ENCODE peak calls at places on chromosomes 7 and 10, in six cellular contexts. P is AG04450, L is heart left ventricle, E is pancreas, J is endodermal cell, O is NAMALWA. N is an unnamed sample.

GRCh38 chr10:119505131-119505551 is 37.4 kb downstream of the RGS10 start:
- DNase-seq in P (no peak), L (no peak), E (no peak), J (no peak), O (no peak), N (no peak)

GRCh38 chr7:92754756-92755581 is 81.4 kb downstream of the CDK6 start:
- DNase-seq in P (no peak), L (peak; percentile 37), E (no peak), J (peak; percentile 48), O (no peak), N (no peak)

GRCh38 chr7:92489634-92490033 is 11.9 kb upstream of the ERVW-1 start:
- DNase-seq in P (no peak), L (no peak), E (peak; percentile 49), J (no peak), O (no peak), N (no peak)

GRCh38 chr10:122044713-122045112 is 55.8 kb downstream of the TACC2 start:
- DNase-seq in P (no peak), L (no peak), E (peak; percentile 44), J (no peak), O (no peak), N (no peak)

GRCh38 chr7:19119901-19120486 is 2.6 kb upstream of the TWIST1 start:
- DNase-seq in P (no peak), L (no peak), E (no peak), J (peak; percentile 57), O (no peak), N (no peak)

GRCh38 chr10:113047963-113048781 is 98.1 kb downstream of the TCF7L2 start:
- DNase-seq in P (no peak), L (no peak), E (no peak), J (no peak), O (no peak), N (no peak)

GRCh38 chr7:98110249-98111022 is 3.8 kb downstream of the LMTK2 start:
- DNase-seq in P (no peak), L (peak; percentile 50), E (peak; percentile 52), J (no peak), O (no peak), N (peak; percentile 55)

GRCh38 chr10:44325878-44326277 is 59.0 kb downstream of the CXCL12 start:
- DNase-seq in P (no peak), L (no peak), E (no peak), J (no peak), O (no peak), N (no peak)

GRCh38 chr10:107894521-107894920 is 730.0 kb upstream of the SORCS1 start:
- DNase-seq in P (no peak), L (no peak), E (no peak), J (no peak), O (no peak), N (no peak)

GRCh38 chr7:39228946-39229345 is 251.2 kb downstream of the POU6F2 start:
- DNase-seq in P (no peak), L (no peak), E (no peak), J (peak; percentile 53), O (no peak), N (no peak)

GRCh38 chr10:113441220-113441619 is 111.6 kb upstream of the HABP2 start:
- DNase-seq in P (no peak), L (no peak), E (no peak), J (no peak), O (no peak), N (no peak)

GRCh38 chr7:120780938-120781337 is 77.0 kb downstream of the TSPAN12 start:
- DNase-seq in P (no peak), L (no peak), E (no peak), J (peak; percentile 68), O (no peak), N (no peak)

GRCh38 chr7:148503900-148504487 is 86.6 kb upstream of the C7orf33 start:
- DNase-seq in P (no peak), L (no peak), E (no peak), J (no peak), O (peak; percentile 76), N (no peak)

GRCh38 chr10:131841131-131841661 is 59.6 kb upstream of the PPP2R2D start:
- DNase-seq in P (no peak), L (no peak), E (no peak), J (peak; percentile 53), O (no peak), N (no peak)

GRCh38 chr10:79380125-79380917 is 33.1 kb downstream of the PPIF start:
- DNase-seq in P (no peak), L (peak; percentile 75), E (peak; percentile 13), J (peak; percentile 45), O (no peak), N (peak; percentile 39)

GRCh38 chr7:24881622-24882021 is 98.4 kb downstream of the OSBPL3 start:
- DNase-seq in P (no peak), L (no peak), E (no peak), J (peak; percentile 69), O (no peak), N (no peak)

GRCh38 chr7:100406767-100407166 is 21.7 kb downstream of the ZCWPW1 start:
- DNase-seq in P (no peak), L (no peak), E (no peak), J (no peak), O (no peak), N (no peak)

GRCh38 chr7:155917836-155918385 is 105.6 kb upstream of the SHH start:
- DNase-seq in P (no peak), L (no peak), E (no peak), J (no peak), O (no peak), N (no peak)

GRCh38 chr7:77306231-77307067 is 106.8 kb upstream of the FGL2 start:
- DNase-seq in P (no peak), L (peak; percentile 27), E (no peak), J (no peak), O (no peak), N (no peak)

GRCh38 chr10:102401735-102402511 is 6.4 kb downstream of the NFKB2 start:
- DNase-seq in P (no peak), L (no peak), E (no peak), J (peak; percentile 72), O (no peak), N (no peak)

GRCh38 chr10:132862485-132863420 is 76.8 kb upstream of the NKX6-2 start:
- DNase-seq in P (no peak), L (peak; percentile 23), E (peak; percentile 9), J (peak; percentile 64), O (no peak), N (peak; percentile 10)

GRCh38 chr10:127889605-127890195 is 3.0 kb downstream of the CLRN3 start:
- DNase-seq in P (no peak), L (no peak), E (no peak), J (no peak), O (no peak), N (peak; percentile 24)

GRCh38 chr7:5452937-5453540 is 29.4 kb upstream of the TNRC18 start:
- DNase-seq in P (peak; percentile 42), L (no peak), E (no peak), J (peak; percentile 84), O (peak; percentile 33), N (no peak)

GRCh38 chr7:138889566-138889965 is 91.6 kb upstream of the ATP6V0A4 start:
- DNase-seq in P (no peak), L (no peak), E (no peak), J (no peak), O (no peak), N (no peak)

GRCh38 chr7:32357535-32358277 is 132.5 kb downstream of the LSM5 start:
- DNase-seq in P (no peak), L (no peak), E (no peak), J (no peak), O (peak; percentile 33), N (no peak)

GRCh38 chr10:132269286-132270230 is 38.2 kb downstream of the STK32C start:
- DNase-seq in P (no peak), L (peak; percentile 13), E (no peak), J (no peak), O (no peak), N (peak; percentile 41)

GRCh38 chr10:82394122-82394521 is 519.1 kb downstream of the NRG3 start:
- DNase-seq in P (no peak), L (peak; percentile 33), E (peak; percentile 23), J (no peak), O (no peak), N (no peak)

GRCh38 chr10:73628405-73628804 is 12.9 kb downstream of the MYOZ1 start:
- DNase-seq in P (no peak), L (no peak), E (no peak), J (no peak), O (no peak), N (peak; percentile 71)

GRCh38 chr7:137508437-137509175 is 165.1 kb upstream of the PTN start:
- DNase-seq in P (peak; percentile 58), L (no peak), E (no peak), J (no peak), O (no peak), N (no peak)